ENCODE peak calls at places on chromosome 5, in seven cellular contexts. N is AG08395; F is naive thymus-derived CD8-positive, alpha-beta T cell; H is T follicular helper cell; K is tibial artery; Q is NCI-H187 treated with DMSO at 0.1 percent for 48 hours; C is NCI-H1092 treated with DMSO at 0.1 percent for 48 hours. M is an unnamed sample.

GRCh38 chr5:135644816-135645215 is 66.0 kb upstream of the CXCL14 start:
- DNase-seq in N (no peak), F (no peak), H (no peak), K (no peak), Q (no peak), C (no peak), M (no peak)

GRCh38 chr5:1093361-1093760 is 18.5 kb downstream of the SLC12A7 start:
- DNase-seq in N (no peak), F (no peak), H (no peak), K (no peak), Q (no peak), C (no peak), M (no peak)

GRCh38 chr5:13910637-13911288 is 33.7 kb downstream of the DNAH5 start:
- DNase-seq in N (no peak), F (no peak), H (no peak), K (no peak), Q (no peak), C (no peak), M (no peak)

GRCh38 chr5:12272389-12272788 is 368.1 kb upstream of the CTNND2 start:
- DNase-seq in N (no peak), F (no peak), H (no peak), K (no peak), Q (no peak), C (no peak), M (no peak)

GRCh38 chr5:151076616-151077015 is 4.2 kb downstream of the TNIP1 start:
- DNase-seq in N (no peak), F (no peak), H (no peak), K (no peak), Q (no peak), C (no peak), M (no peak)

GRCh38 chr5:108711898-108712297 is 35.8 kb upstream of the FER start:
- DNase-seq in N (no peak), F (no peak), H (no peak), K (no peak), Q (no peak), C (no peak), M (no peak)

GRCh38 chr5:180873628-180874520 is 12.8 kb upstream of the ZFP62 start:
- DNase-seq in N (no peak), F (no peak), H (no peak), K (peak), Q (no peak), C (no peak), M (no peak)

GRCh38 chr5:154260224-154260859 is 69.8 kb downstream of the GALNT10 start:
- DNase-seq in N (peak), F (no peak), H (no peak), K (no peak), Q (no peak), C (no peak), M (no peak)

GRCh38 chr5:126780165-126780827 is 3.4 kb downstream of the LMNB1 start:
- DNase-seq in N (peak), F (peak), H (peak), K (peak), Q (no peak), C (peak), M (peak)

GRCh38 chr5:172932313-172933017 is 26.8 kb upstream of the RPL26L1 start:
- DNase-seq in N (peak), F (peak), H (peak), K (peak), Q (no peak), C (peak), M (peak)

GRCh38 chr5:126454081-126454480 is 30.9 kb downstream of the GRAMD2B start:
- DNase-seq in N (no peak), F (no peak), H (no peak), K (no peak), Q (no peak), C (no peak), M (no peak)

GRCh38 chr5:93164690-93165089 is 416.3 kb downstream of the NR2F1-AS1 start:
- DNase-seq in N (peak), F (no peak), H (no peak), K (no peak), Q (no peak), C (no peak), M (no peak)

GRCh38 chr5:1405121-1405520 is 40.1 kb downstream of the SLC6A3 start:
- DNase-seq in N (no peak), F (no peak), H (no peak), K (peak), Q (no peak), C (no peak), M (no peak)

GRCh38 chr5:31096238-31096865 is 97.1 kb upstream of the CDH6 start:
- DNase-seq in N (peak), F (no peak), H (no peak), K (no peak), Q (no peak), C (no peak), M (no peak)

GRCh38 chr5:77630246-77631165 is 8.0 kb downstream of the OTP start:
- DNase-seq in N (peak), F (no peak), H (no peak), K (no peak), Q (peak), C (no peak), M (no peak)